ENCODE peak calls at places on chromosomes 16 and 17, in ten cellular contexts. F is fibroblast of pulmonary artery; G is CD4-positive, alpha-beta T cell; Z is ovary; K is A673; E is IMR-90; U is lung; X is left ventricle myocardium inferior; W is A549; C is nephron progenitor cell. Q is an unnamed sample.
A peak's percentile ranks its signal among the peaks of the same experiment; 100 is the strongest.

GRCh38 chr16:89102035-89102776 is 8.6 kb downstream of the ACSF3 start:
- DNase-seq in G (no peak), K (no peak), W (no peak), X (no peak), Z (no peak), F (no peak), E (no peak), C (no peak), U (no peak), Q (no peak)

GRCh38 chr17:69869667-69870066 is 205.4 kb upstream of the KCNJ16 start:
- DNase-seq in X (no peak), K (no peak), Z (no peak), E (no peak), W (no peak), C (no peak), U (no peak), G (no peak), F (no peak), Q (no peak)

GRCh38 chr16:53429221-53429943 is 4.9 kb upstream of the RBL2 start:
- DNase-seq in W (no peak), U (no peak), C (no peak), F (peak; percentile 77), G (no peak), Z (no peak), K (peak; percentile 34), E (peak; percentile 79), X (no peak), Q (no peak)

GRCh38 chr17:20999044-20999573 is 43.7 kb downstream of the USP22 start:
- DNase-seq in F (peak; percentile 33), W (no peak), Z (peak; percentile 60), X (no peak), C (no peak), U (no peak), E (no peak), K (no peak), G (no peak), Q (no peak)

GRCh38 chr17:40458001-40458791 is 14.9 kb downstream of the IGFBP4 start:
- DNase-seq in U (no peak), X (no peak), E (peak; percentile 84), F (peak; percentile 85), Z (peak; percentile 65), C (no peak), W (peak; percentile 68), K (no peak), G (no peak), Q (no peak)

GRCh38 chr16:80583466-80583865 is 42.7 kb downstream of the DYNLRB2 start:
- DNase-seq in X (peak; percentile 19), K (no peak), U (no peak), W (no peak), Z (no peak), F (peak; percentile 42), E (peak; percentile 59), C (no peak), G (no peak), Q (no peak)

GRCh38 chr16:54432481-54433229 is 146.1 kb upstream of the IRX3 start:
- DNase-seq in K (no peak), X (no peak), Z (no peak), U (no peak), F (no peak), G (no peak), E (no peak), C (peak; percentile 28), W (no peak), Q (peak; percentile 39)

GRCh38 chr16:50311891-50312501 is 45.6 kb downstream of the ADCY7 start:
- DNase-seq in E (no peak), F (no peak), K (no peak), W (no peak), Z (no peak), X (no peak), G (no peak), U (peak; percentile 27), C (no peak), Q (no peak)

GRCh38 chr17:41329279-41329925 is 13.9 kb upstream of the KRTAP17-1 start:
- DNase-seq in E (peak; percentile 56), G (no peak), C (peak; percentile 61), W (peak; percentile 78), F (peak; percentile 47), X (no peak), Z (no peak), U (peak; percentile 50), K (peak; percentile 59), Q (peak; percentile 59)

GRCh38 chr17:1231456-1231855 is 38.8 kb upstream of the BHLHA9 start:
- DNase-seq in K (no peak), W (no peak), G (no peak), F (peak; percentile 36), U (peak; percentile 42), X (peak; percentile 53), Z (no peak), C (no peak), E (no peak), Q (no peak)

GRCh38 chr17:50318551-50319310 is 27.2 kb upstream of the XYLT2 start:
- DNase-seq in U (no peak), G (no peak), W (no peak), K (no peak), F (no peak), E (peak; percentile 19), X (no peak), C (peak; percentile 69), Z (no peak), Q (no peak)

GRCh38 chr17:64306850-64307463 is 43.9 kb upstream of the TEX2 start:
- DNase-seq in F (peak; percentile 88), K (peak; percentile 79), X (peak; percentile 63), Z (peak; percentile 81), W (peak; percentile 76), C (peak; percentile 65), U (peak; percentile 65), E (peak; percentile 67), G (peak; percentile 53), Q (peak; percentile 59)

DNA sequence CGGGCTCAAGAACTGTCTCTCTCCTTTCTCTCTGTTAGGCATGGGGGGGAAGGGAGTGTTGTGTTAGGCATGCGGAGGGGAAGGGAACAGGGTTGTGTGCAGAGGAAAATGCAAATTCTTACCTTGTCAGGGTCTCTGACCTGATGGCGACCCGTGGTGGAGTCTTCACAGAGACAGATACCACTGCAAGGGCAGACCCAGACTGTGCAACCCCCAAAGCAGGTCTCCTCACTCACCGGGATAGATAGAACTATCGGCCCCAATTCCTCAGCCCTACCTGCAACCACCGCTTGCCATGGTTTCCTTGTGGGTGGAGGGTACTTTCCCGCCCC is 9.6 kb upstream of the MPP2 start:
- DNase-seq in G (no peak), K (no peak), C (no peak), W (no peak), X (no peak), Z (no peak), U (no peak), F (no peak), E (no peak), Q (no peak)
- TF ChIP-seq CTCF in G (no peak), K (no peak), C (no peak), W (no peak), X (no peak), Z (no peak), U (no peak), F (no peak), E (no peak), Q (no peak)

DNA sequence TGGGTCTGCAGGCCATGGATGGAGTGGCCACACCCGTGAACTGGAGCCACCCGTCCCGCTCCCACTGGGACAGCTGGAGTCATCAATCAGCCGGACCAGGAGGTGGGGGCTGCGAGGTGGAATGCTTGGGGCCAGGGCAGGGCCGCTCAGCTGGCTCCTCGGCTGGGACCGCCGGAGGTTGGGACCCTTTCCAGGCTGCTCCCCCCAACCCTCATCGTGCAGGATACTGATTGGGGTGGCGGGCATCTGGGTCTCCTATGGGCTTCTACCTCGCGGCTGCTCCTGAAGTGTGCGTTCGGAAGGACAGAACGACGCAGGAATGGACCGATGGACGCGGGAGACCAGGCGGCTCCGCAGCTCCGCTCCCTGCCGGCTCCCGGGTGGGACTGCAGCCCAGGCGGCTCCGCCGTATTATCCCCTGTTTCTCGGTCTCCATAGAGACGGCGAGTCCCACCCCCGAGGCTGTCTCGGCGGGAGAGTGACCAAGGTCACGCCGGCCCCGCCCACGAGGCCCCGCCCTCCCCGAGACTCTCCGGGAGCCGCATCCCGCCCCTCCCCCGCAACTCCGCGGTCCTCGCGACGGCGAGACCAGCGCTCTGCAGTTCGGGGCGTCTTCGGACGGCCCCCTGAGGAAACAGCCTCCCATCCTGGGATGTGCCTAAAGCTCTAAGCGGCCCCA is at the start of gene TPPP3:
- DNase-seq in C (peak; percentile 94), W (peak; percentile 73), G (peak; percentile 31), E (peak; percentile 76), K (peak; percentile 82), F (peak; percentile 73), Z (peak; percentile 94), U (peak; percentile 84), X (peak; percentile 92), Q (peak; percentile 82)
- TF ChIP-seq CTCF in C (peak; percentile 61), W (peak; percentile 15), G (peak; percentile 32), E (peak; percentile 77), K (peak; percentile 63), F (peak; percentile 59), Z (peak; percentile 62), U (peak; percentile 15), X (peak; percentile 83), Q (peak; percentile 73)

GRCh38 chr17:28846231-28846630 is 3.6 kb upstream of the FAM222B start:
- DNase-seq in K (no peak), E (no peak), X (no peak), Z (no peak), C (no peak), U (no peak), W (no peak), F (no peak), G (no peak), Q (no peak)

GRCh38 chr17:28853295-28853694 is 1.5 kb upstream of the ERAL1 start:
- DNase-seq in K (no peak), U (no peak), Z (no peak), C (no peak), F (no peak), X (no peak), W (no peak), E (no peak), G (no peak), Q (no peak)

GRCh38 chr17:28843810-28844137 is 1.2 kb upstream of the FAM222B start:
- DNase-seq in U (no peak), G (no peak), C (no peak), W (no peak), K (no peak), Z (no peak), X (no peak), E (no peak), F (no peak), Q (no peak)

GRCh38 chr17:28854457-28855382 is at the start of gene ERAL1:
- DNase-seq in Z (peak; percentile 80), X (peak; percentile 79), U (peak; percentile 87), F (peak; percentile 87), E (peak; percentile 86), W (peak; percentile 90), C (peak; percentile 79), G (peak; percentile 78), K (peak; percentile 94), Q (peak; percentile 72)

DNA sequence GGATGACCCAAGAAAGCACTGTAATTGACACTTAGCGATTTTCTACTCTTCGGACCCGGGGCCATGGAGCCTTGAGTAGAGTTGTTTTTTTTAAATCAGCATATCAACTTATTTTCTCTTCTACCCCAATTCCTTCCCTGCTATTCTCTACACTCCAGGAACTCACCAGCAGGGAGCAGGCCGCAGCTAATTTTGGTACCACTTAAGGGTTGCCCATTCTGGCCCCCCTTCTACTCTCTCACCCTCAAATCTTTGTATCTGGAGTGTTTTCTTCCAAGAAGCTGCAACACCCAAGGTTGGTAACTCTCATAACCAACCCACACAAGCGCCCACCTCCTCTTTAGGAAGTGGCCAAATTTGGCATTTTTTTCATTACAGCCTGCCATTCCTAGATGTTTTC is 5.5 kb upstream of the ERAL1 start:
- DNase-seq in Z (no peak), G (no peak), W (peak; percentile 49), F (no peak), K (peak; percentile 63), X (no peak), C (no peak), E (no peak), U (no peak), Q (no peak)
- TF ChIP-seq CTCF in Z (no peak), G (no peak), W (no peak), F (no peak), K (peak; percentile 43), X (no peak), C (no peak), E (peak; percentile 17), U (no peak), Q (no peak)

GRCh38 chr16:87416826-87417471 is 24.8 kb downstream of the MAP1LC3B start:
- DNase-seq in F (peak; percentile 73), W (peak; percentile 54), G (peak; percentile 27), X (peak; percentile 25), Z (peak; percentile 53), U (no peak), K (peak; percentile 58), E (peak; percentile 72), C (no peak), Q (no peak)
- TF ChIP-seq CTCF in F (peak; percentile 86), W (peak; percentile 74), G (peak; percentile 53), X (peak; percentile 73), Z (peak; percentile 48), U (peak; percentile 13), K (peak; percentile 68), E (peak; percentile 85), C (peak; percentile 52), Q (peak; percentile 72)